ENCODE peak calls at places on chromosomes 6 and 20, in seven cellular contexts. Y, Z, N, B, L, R and U are unnamed samples.

GRCh38 chr20:36613974-36614373 is 8.4 kb downstream of the RAB5IF start:
- DNase-seq in Y (no peak), Z (no peak), N (peak), B (no peak), L (no peak), R (no peak), U (no peak)

GRCh38 chr6:98529364-98529763 is 305.0 kb upstream of the POU3F2 start:
- DNase-seq in Y (no peak), Z (no peak), N (no peak), B (no peak), L (no peak), R (no peak), U (no peak)

GRCh38 chr20:33490934-33491656 is 1.2 kb downstream of the CBFA2T2 start:
- DNase-seq in Y (no peak), Z (no peak), N (no peak), B (peak), L (no peak), R (peak), U (no peak)

GRCh38 chr20:43383026-43383795 is 74.5 kb upstream of the SRSF6 start:
- DNase-seq in Y (no peak), Z (no peak), N (no peak), B (no peak), L (no peak), R (no peak), U (no peak)

GRCh38 chr6:83868639-83869038 is 9.2 kb downstream of the CYB5R4 start:
- DNase-seq in Y (no peak), Z (no peak), N (no peak), B (peak), L (no peak), R (no peak), U (peak)

GRCh38 chr20:21901470-21902275 is 196.2 kb downstream of the PAX1 start:
- DNase-seq in Y (no peak), Z (no peak), N (peak), B (no peak), L (no peak), R (peak), U (no peak)

GRCh38 chr6:225121-225721 is 67.1 kb upstream of the DUSP22 start:
- DNase-seq in Y (no peak), Z (no peak), N (no peak), B (no peak), L (peak), R (no peak), U (no peak)

GRCh38 chr6:170087946-170088348 is 202.9 kb downstream of the DLL1 start:
- DNase-seq in Y (peak), Z (peak), N (no peak), B (no peak), L (peak), R (no peak), U (no peak)

GRCh38 chr6:44666324-44666723 is 278.8 kb downstream of the CDC5L start:
- DNase-seq in Y (no peak), Z (no peak), N (no peak), B (no peak), L (no peak), R (no peak), U (no peak)

GRCh38 chr6:42443312-42444075 is 8.2 kb downstream of the TRERF1 start:
- DNase-seq in Y (no peak), Z (no peak), N (no peak), B (no peak), L (no peak), R (no peak), U (no peak)

GRCh38 chr6:31079656-31080261 is 32.6 kb downstream of the C6orf15 start:
- DNase-seq in Y (peak), Z (peak), N (peak), B (peak), L (peak), R (peak), U (peak)

GRCh38 chr6:76984572-76984971 is 478.7 kb downstream of the HTR1B start:
- DNase-seq in Y (no peak), Z (no peak), N (no peak), B (peak), L (no peak), R (no peak), U (no peak)

GRCh38 chr6:168909288-168909687 is 344.4 kb downstream of the THBS2 start:
- DNase-seq in Y (no peak), Z (no peak), N (no peak), B (no peak), L (no peak), R (no peak), U (no peak)

GRCh38 chr6:18016698-18017097 is 29.3 kb upstream of the KIF13A start:
- DNase-seq in Y (no peak), Z (no peak), N (no peak), B (no peak), L (no peak), R (no peak), U (no peak)

GRCh38 chr6:43471399-43471798 is 6.0 kb upstream of the TJAP1 start:
- DNase-seq in Y (no peak), Z (no peak), N (no peak), B (no peak), L (no peak), R (no peak), U (no peak)